ENCODE peak calls at places on chromosomes 1 and 21, in seven cellular contexts. G is body of pancreas, L is cardiac muscle cell, Z is Caco-2, V is retinal pigment epithelial cell, A is dorsolateral prefrontal cortex, H is HCT116. I is an unnamed sample.

GRCh38 chr1:226444901-226445300 is 37.0 kb upstream of the PARP1 start:
- DNase-seq in L (no peak), Z (no peak), G (no peak), A (no peak), V (no peak), H (no peak), I (no peak)

GRCh38 chr1:155396874-155397476 is 76.3 kb downstream of the RUSC1 start:
- DNase-seq in V (no peak), L (peak), Z (peak), A (no peak), G (no peak), H (no peak), I (no peak)

GRCh38 chr1:58785424-58786058 is 1.7 kb upstream of the JUN start:
- DNase-seq in H (no peak), G (peak), L (peak), Z (no peak), V (no peak), A (no peak), I (peak)

GRCh38 chr1:235908742-235909520 is 42.2 kb upstream of the LYST start:
- DNase-seq in Z (no peak), L (no peak), G (no peak), H (peak), A (no peak), V (peak), I (peak)

GRCh38 chr1:58726581-58726980 is 26.7 kb upstream of the MYSM1 start:
- DNase-seq in Z (no peak), G (no peak), V (no peak), L (no peak), H (no peak), A (no peak), I (no peak)

GRCh38 chr1:8822383-8823294 is 5.2 kb upstream of the RERE start:
- DNase-seq in G (no peak), H (peak), V (no peak), Z (no peak), L (no peak), A (no peak), I (no peak)

GRCh38 chr21:38352536-38353219 is 95.9 kb downstream of the KCNJ15 start:
- DNase-seq in L (peak), H (peak), V (peak), A (no peak), G (peak), Z (peak), I (no peak)

GRCh38 chr1:61121631-61122030 is 39.3 kb downstream of the NFIA start:
- DNase-seq in L (no peak), V (no peak), Z (no peak), G (no peak), H (no peak), A (no peak), I (no peak)

GRCh38 chr1:163054056-163054706 is 15.0 kb upstream of the RGS4 start:
- DNase-seq in L (peak), H (no peak), A (no peak), V (no peak), Z (no peak), G (no peak), I (no peak)

GRCh38 chr1:96979287-96979686 is 257.7 kb downstream of the PTBP2 start:
- DNase-seq in Z (no peak), L (no peak), A (no peak), V (no peak), H (no peak), G (no peak), I (no peak)

GRCh38 chr1:193562121-193562520 is 375.7 kb upstream of the B3GALT2 start:
- DNase-seq in Z (no peak), H (no peak), A (no peak), L (no peak), G (no peak), V (no peak), I (no peak)

GRCh38 chr1:16367968-16368910 is 1.2 kb downstream of the SZRD1 start:
- DNase-seq in H (no peak), V (no peak), L (no peak), Z (no peak), A (no peak), G (no peak), I (no peak)

GRCh38 chr21:32979598-32980268 is 46.0 kb upstream of the OLIG2 start:
- DNase-seq in H (no peak), G (no peak), A (no peak), V (no peak), L (no peak), Z (no peak), I (no peak)

GRCh38 chr1:66275083-66275482 is 258.9 kb upstream of the SGIP1 start:
- DNase-seq in A (no peak), V (no peak), Z (no peak), L (no peak), G (no peak), H (no peak), I (no peak)

GRCh38 chr1:30700528-30701265 is 22.7 kb downstream of the MATN1 start:
- DNase-seq in L (no peak), G (no peak), V (no peak), H (no peak), A (no peak), Z (no peak), I (no peak)

GRCh38 chr1:3611170-3612019 is at the start of gene MEGF6:
- DNase-seq in Z (peak), L (peak), G (peak), H (peak), A (no peak), V (peak), I (no peak)

GRCh38 chr1:67536957-67537646 is 106.9 kb upstream of the SERBP1 start:
- DNase-seq in G (no peak), H (no peak), V (no peak), Z (no peak), A (no peak), L (no peak), I (no peak)

GRCh38 chr1:22880174-22880601 is 92.5 kb downstream of the LACTBL1 start:
- DNase-seq in L (no peak), A (no peak), V (no peak), Z (no peak), H (no peak), G (no peak), I (no peak)

DNA sequence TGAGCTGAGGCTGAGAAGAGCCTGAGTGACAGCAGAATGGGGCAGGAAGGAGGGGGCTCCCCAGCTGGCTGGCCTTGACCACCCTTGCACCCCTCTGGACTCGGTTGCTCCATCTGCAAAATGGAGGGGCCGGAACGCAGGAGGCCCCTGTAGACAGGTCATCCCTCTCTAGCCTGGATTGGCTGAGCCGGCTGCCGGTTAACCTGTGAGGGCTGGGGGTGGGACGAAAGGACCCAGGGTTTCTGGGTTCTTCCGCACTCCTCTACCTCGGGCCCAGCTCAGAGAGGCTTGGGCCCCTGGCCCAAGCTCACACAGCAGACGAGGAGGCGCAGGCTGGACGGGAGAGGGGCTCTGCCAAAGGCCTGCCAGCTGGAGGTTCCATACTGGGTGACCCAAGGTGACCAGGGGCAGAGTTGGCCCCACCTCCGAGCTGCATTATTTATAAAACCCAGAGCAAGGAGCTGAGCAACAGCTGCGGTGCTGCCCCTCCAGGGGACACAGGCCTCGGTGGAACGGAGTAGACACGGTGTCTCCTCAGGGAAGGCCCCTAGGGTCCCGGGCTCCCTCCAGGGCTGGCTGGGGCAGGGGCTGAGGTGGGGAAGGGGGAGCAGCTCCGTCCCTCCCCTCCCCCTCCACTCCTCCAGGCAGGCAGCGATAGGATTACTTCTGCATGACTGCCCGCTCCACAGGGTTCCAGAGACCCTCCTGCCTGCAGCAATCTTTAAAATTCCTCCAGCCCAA is 11.2 kb downstream of the AHDC1 start:
- DNase-seq in G (no peak), V (no peak), L (peak), Z (no peak), A (no peak), H (no peak), I (no peak)
- H3K4me3 ChIP-seq in G (no peak), V (peak), L (no peak), Z (no peak), A (no peak), H (no peak), I (no peak)

GRCh38 chr1:109918077-109918606 is 7.5 kb downstream of the CSF1 start:
- DNase-seq in A (no peak), G (no peak), Z (peak), H (no peak), L (no peak), V (no peak), I (no peak)
- TF ChIP-seq CTCF in A (no peak), G (no peak), Z (peak), H (peak), L (peak), V (peak), I (peak)

GRCh38 chr1:2334883-2335534 is 56.3 kb downstream of the MORN1 start:
- DNase-seq in A (no peak), L (no peak), V (no peak), G (no peak), H (no peak), Z (no peak), I (no peak)
- H3K4me3 ChIP-seq in A (no peak), L (no peak), V (no peak), G (no peak), H (no peak), Z (no peak), I (no peak)

DNA sequence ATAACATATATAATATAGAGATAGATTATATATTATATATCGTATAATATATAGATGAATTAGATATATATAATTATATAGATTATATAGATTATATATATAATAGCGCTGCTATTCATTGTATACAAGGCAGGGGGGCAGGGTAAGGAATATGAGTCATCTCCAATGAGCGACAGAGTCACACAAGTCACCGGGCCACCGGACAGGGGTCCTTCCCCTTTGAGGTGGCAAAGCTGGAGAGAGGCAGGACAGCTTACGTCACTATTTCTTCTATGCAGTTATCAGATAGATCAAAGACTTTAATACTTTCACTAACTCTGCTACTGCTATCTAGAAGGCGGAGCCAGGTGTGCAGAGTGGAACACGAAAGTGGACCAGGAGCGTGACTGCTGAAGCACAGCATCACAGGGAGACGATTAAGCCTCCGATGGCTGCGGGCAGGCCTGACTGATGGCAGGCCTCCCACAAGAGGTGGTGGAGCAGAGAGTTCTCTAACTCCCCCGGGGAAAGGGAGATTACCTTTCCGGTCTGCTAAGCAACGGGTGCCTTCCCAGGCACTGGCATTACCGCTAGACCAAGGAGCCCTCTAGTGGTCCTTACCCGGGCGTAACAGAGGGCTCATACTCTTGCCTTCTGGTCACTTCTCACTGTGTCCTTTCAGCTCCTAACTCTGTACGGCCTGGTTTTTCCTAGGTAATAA is 2154.7 kb downstream of the MRPL39 start:
- DNase-seq in G (peak), H (no peak), V (no peak), L (peak), Z (peak), A (no peak), I (peak)
- TF ChIP-seq CTCF in G (no peak), H (no peak), V (peak), L (no peak), Z (peak), A (no peak), I (peak)